ENCODE peak calls at places on chromosomes 16 and 17, in five cellular contexts. One of them, this sample, is unnamed.

GRCh38 chr16:87190288-87191240 is 126.6 kb downstream of the C16orf95 start:
- DNase-seq in colonic mucosa: no peak
- DNase-seq in CD8-positive, alpha-beta T cell: no peak
- DNase-seq in heart left ventricle: no peak
- DNase-seq in thoracic aorta: no peak
- DNase-seq in this sample: no peak

GRCh38 chr16:78704421-78704820 is 605.0 kb downstream of the WWOX start:
- DNase-seq in heart left ventricle: no peak
- DNase-seq in colonic mucosa: no peak
- DNase-seq in CD8-positive, alpha-beta T cell: no peak
- DNase-seq in thoracic aorta: no peak
- DNase-seq in this sample: no peak

GRCh38 chr16:72989203-72989991 is 58.5 kb downstream of the ZFHX3 start:
- DNase-seq in heart left ventricle: no peak
- DNase-seq in CD8-positive, alpha-beta T cell: no peak
- DNase-seq in colonic mucosa: no peak
- DNase-seq in thoracic aorta: no peak
- DNase-seq in this sample: peak; percentile 41

GRCh38 chr17:17845046-17845775 is 8.4 kb upstream of the SREBF1 start:
- DNase-seq in CD8-positive, alpha-beta T cell: no peak
- DNase-seq in colonic mucosa: no peak
- DNase-seq in heart left ventricle: no peak
- DNase-seq in thoracic aorta: no peak
- DNase-seq in this sample: peak; percentile 70

GRCh38 chr16:79286646-79287423 is 313.7 kb downstream of the MAF start:
- DNase-seq in CD8-positive, alpha-beta T cell: no peak
- DNase-seq in thoracic aorta: no peak
- DNase-seq in heart left ventricle: peak; percentile 40
- DNase-seq in colonic mucosa: peak; percentile 25
- DNase-seq in this sample: peak; percentile 53

GRCh38 chr16:72241930-72242329 is 70.0 kb upstream of the PMFBP1 start:
- DNase-seq in colonic mucosa: peak; percentile 31
- DNase-seq in heart left ventricle: no peak
- DNase-seq in thoracic aorta: no peak
- DNase-seq in CD8-positive, alpha-beta T cell: no peak
- DNase-seq in this sample: no peak

GRCh38 chr16:14366974-14367707 is 262.9 kb downstream of the PARN start:
- DNase-seq in colonic mucosa: no peak
- DNase-seq in heart left ventricle: no peak
- DNase-seq in CD8-positive, alpha-beta T cell: no peak
- DNase-seq in thoracic aorta: no peak
- DNase-seq in this sample: no peak

GRCh38 chr17:75010683-75011406 is 1.6 kb upstream of the MRPL58 start:
- DNase-seq in heart left ventricle: peak; percentile 64
- DNase-seq in colonic mucosa: peak; percentile 60
- DNase-seq in CD8-positive, alpha-beta T cell: no peak
- DNase-seq in thoracic aorta: no peak
- DNase-seq in this sample: no peak

GRCh38 chr16:49556252-49557069 is 182.9 kb downstream of the C16orf78 start:
- DNase-seq in colonic mucosa: no peak
- DNase-seq in thoracic aorta: no peak
- DNase-seq in heart left ventricle: no peak
- DNase-seq in CD8-positive, alpha-beta T cell: no peak
- DNase-seq in this sample: no peak

GRCh38 chr17:80848449-80849102 is 143.1 kb upstream of the CHMP6 start:
- DNase-seq in thoracic aorta: no peak
- DNase-seq in CD8-positive, alpha-beta T cell: no peak
- DNase-seq in heart left ventricle: no peak
- DNase-seq in colonic mucosa: no peak
- DNase-seq in this sample: peak; percentile 44

GRCh38 chr17:77651983-77652382 is 306.5 kb upstream of the TNRC6C start:
- DNase-seq in CD8-positive, alpha-beta T cell: no peak
- DNase-seq in colonic mucosa: no peak
- DNase-seq in heart left ventricle: no peak
- DNase-seq in thoracic aorta: no peak
- DNase-seq in this sample: no peak

GRCh38 chr16:324451-325334 is 27.8 kb downstream of the AXIN1 start:
- DNase-seq in heart left ventricle: peak; percentile 37
- DNase-seq in colonic mucosa: peak; percentile 40
- DNase-seq in thoracic aorta: no peak
- DNase-seq in CD8-positive, alpha-beta T cell: peak; percentile 57
- DNase-seq in this sample: no peak

GRCh38 chr16:84725481-84726078 is 25.8 kb downstream of the USP10 start:
- DNase-seq in heart left ventricle: no peak
- DNase-seq in colonic mucosa: no peak
- DNase-seq in CD8-positive, alpha-beta T cell: no peak
- DNase-seq in thoracic aorta: no peak
- DNase-seq in this sample: no peak

GRCh38 chr16:49023095-49023494 is 258.5 kb downstream of the CBLN1 start:
- DNase-seq in heart left ventricle: no peak
- DNase-seq in colonic mucosa: no peak
- DNase-seq in CD8-positive, alpha-beta T cell: no peak
- DNase-seq in thoracic aorta: no peak
- DNase-seq in this sample: no peak

GRCh38 chr17:28071179-28071578 is 28.7 kb downstream of the NLK start:
- DNase-seq in thoracic aorta: no peak
- DNase-seq in heart left ventricle: no peak
- DNase-seq in CD8-positive, alpha-beta T cell: no peak
- DNase-seq in colonic mucosa: no peak
- DNase-seq in this sample: no peak
- H3K9me3 ChIP-seq in thoracic aorta: peaks cover 9% of the 10 kb centered on the region
- H3K9me3 ChIP-seq in heart left ventricle: peaks cover 18% of the 10 kb centered on the region
- H3K9me3 ChIP-seq in CD8-positive, alpha-beta T cell: no peaks in the 10 kb centered on the region
- H3K9me3 ChIP-seq in colonic mucosa: no peaks in the 10 kb centered on the region
- H3K9me3 ChIP-seq in this sample: no peaks in the 10 kb centered on the region

GRCh38 chr16:22977294-22977697 is 163.3 kb downstream of the HS3ST2 start:
- DNase-seq in thoracic aorta: no peak
- DNase-seq in colonic mucosa: no peak
- DNase-seq in heart left ventricle: no peak
- DNase-seq in CD8-positive, alpha-beta T cell: no peak
- DNase-seq in this sample: no peak
- TF ChIP-seq CTCF in thoracic aorta: no peak
- TF ChIP-seq CTCF in colonic mucosa: no peak
- TF ChIP-seq CTCF in heart left ventricle: peak; percentile 41
- TF ChIP-seq CTCF in CD8-positive, alpha-beta T cell: no peak
- TF ChIP-seq CTCF in this sample: no peak

GRCh38 chr17:82993005-82993404 is 86.4 kb upstream of the METRNL start:
- DNase-seq in CD8-positive, alpha-beta T cell: no peak
- DNase-seq in colonic mucosa: no peak
- DNase-seq in thoracic aorta: no peak
- DNase-seq in heart left ventricle: no peak
- DNase-seq in this sample: no peak
- H3K9me3 ChIP-seq in CD8-positive, alpha-beta T cell: no peaks in the 10 kb centered on the region
- H3K9me3 ChIP-seq in colonic mucosa: no peaks in the 10 kb centered on the region
- H3K9me3 ChIP-seq in thoracic aorta: no peaks in the 10 kb centered on the region
- H3K9me3 ChIP-seq in heart left ventricle: peaks cover 23% of the 10 kb centered on the region
- H3K9me3 ChIP-seq in this sample: peaks cover 10% of the 10 kb centered on the region

GRCh38 chr16:83390759-83391158 is 417.0 kb upstream of the HSBP1 start:
- DNase-seq in CD8-positive, alpha-beta T cell: no peak
- DNase-seq in thoracic aorta: no peak
- DNase-seq in colonic mucosa: no peak
- DNase-seq in heart left ventricle: no peak
- DNase-seq in this sample: no peak

GRCh38 chr16:83392743-83393142 is 415.0 kb upstream of the HSBP1 start:
- DNase-seq in CD8-positive, alpha-beta T cell: no peak
- DNase-seq in colonic mucosa: no peak
- DNase-seq in thoracic aorta: no peak
- DNase-seq in heart left ventricle: no peak
- DNase-seq in this sample: no peak

GRCh38 chr16:83397601-83398000 is 410.2 kb upstream of the HSBP1 start:
- DNase-seq in thoracic aorta: no peak
- DNase-seq in heart left ventricle: no peak
- DNase-seq in colonic mucosa: no peak
- DNase-seq in CD8-positive, alpha-beta T cell: no peak
- DNase-seq in this sample: no peak

GRCh38 chr16:83389751-83390150 is 418.0 kb upstream of the HSBP1 start:
- DNase-seq in CD8-positive, alpha-beta T cell: no peak
- DNase-seq in thoracic aorta: no peak
- DNase-seq in heart left ventricle: no peak
- DNase-seq in colonic mucosa: no peak
- DNase-seq in this sample: no peak

GRCh38 chr16:83393196-83393981 is 414.4 kb upstream of the HSBP1 start:
- DNase-seq in CD8-positive, alpha-beta T cell: no peak
- DNase-seq in heart left ventricle: no peak
- DNase-seq in colonic mucosa: no peak
- DNase-seq in thoracic aorta: peak; percentile 14
- DNase-seq in this sample: no peak
- TF ChIP-seq CTCF in CD8-positive, alpha-beta T cell: no peak
- TF ChIP-seq CTCF in heart left ventricle: no peak
- TF ChIP-seq CTCF in colonic mucosa: no peak
- TF ChIP-seq CTCF in thoracic aorta: no peak
- TF ChIP-seq CTCF in this sample: no peak

DNA sequence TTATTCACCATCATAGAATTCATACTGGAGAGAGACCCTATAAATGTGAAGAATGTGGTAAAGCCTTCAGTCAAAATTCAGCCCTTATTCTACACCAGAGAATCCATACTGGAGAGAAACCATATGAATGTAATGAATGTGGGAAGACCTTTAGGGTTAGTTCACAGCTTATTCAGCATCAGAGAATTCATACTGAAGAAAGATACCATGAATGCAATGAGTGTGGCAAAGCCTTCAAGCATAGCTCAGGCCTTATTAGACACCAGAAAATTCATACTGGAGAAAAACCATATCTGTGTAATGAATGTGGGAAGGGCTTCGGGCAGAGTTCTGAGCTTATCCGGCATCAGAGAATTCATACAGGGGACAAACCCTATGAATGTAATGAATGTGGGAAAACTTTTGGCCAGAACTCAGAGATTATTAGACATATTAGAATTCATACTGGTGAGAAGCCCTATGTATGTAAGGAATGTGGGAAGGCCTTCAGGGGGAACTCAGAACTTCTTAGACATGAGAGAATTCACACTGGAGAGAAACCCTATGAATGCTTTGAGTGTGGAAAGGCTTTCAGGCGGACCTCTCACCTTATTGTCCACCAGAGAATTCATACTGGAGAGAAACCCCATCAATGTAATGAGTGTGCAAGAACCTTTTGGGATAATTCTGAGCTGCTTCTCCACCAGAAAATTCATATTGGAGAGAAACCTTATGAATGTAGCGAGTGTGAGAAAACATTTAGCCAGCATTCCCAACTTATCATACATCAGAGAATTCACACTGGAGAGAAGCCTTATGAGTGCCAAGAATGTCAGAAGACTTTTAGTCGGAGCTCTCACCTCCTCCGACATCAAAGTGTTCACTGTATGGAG is 14.1 kb downstream of the ZFP3 start:
- DNase-seq in thoracic aorta: no peak
- DNase-seq in CD8-positive, alpha-beta T cell: no peak
- DNase-seq in heart left ventricle: no peak
- DNase-seq in colonic mucosa: no peak
- DNase-seq in this sample: no peak
- H3K9me3 ChIP-seq in thoracic aorta: peaks cover 96% of the 10 kb centered on the region
- H3K9me3 ChIP-seq in CD8-positive, alpha-beta T cell: peaks cover 69% of the 10 kb centered on the region
- H3K9me3 ChIP-seq in heart left ventricle: peaks cover 93% of the 10 kb centered on the region
- H3K9me3 ChIP-seq in colonic mucosa: peaks cover 35% of the 10 kb centered on the region
- H3K9me3 ChIP-seq in this sample: peaks cover 90% of the 10 kb centered on the region

GRCh38 chr16:2529061-2529931 is 1.9 kb downstream of the CEMP1 start:
- DNase-seq in CD8-positive, alpha-beta T cell: no peak
- DNase-seq in thoracic aorta: no peak
- DNase-seq in heart left ventricle: no peak
- DNase-seq in colonic mucosa: no peak
- DNase-seq in this sample: no peak

GRCh38 chr16:2528161-2529060 is 2.8 kb downstream of the CEMP1 start:
- DNase-seq in thoracic aorta: no peak
- DNase-seq in heart left ventricle: no peak
- DNase-seq in CD8-positive, alpha-beta T cell: no peak
- DNase-seq in colonic mucosa: no peak
- DNase-seq in this sample: no peak

GRCh38 chr16:2530629-2531318 is 434 bp downstream of the CEMP1 start:
- DNase-seq in heart left ventricle: no peak
- DNase-seq in CD8-positive, alpha-beta T cell: no peak
- DNase-seq in colonic mucosa: peak; percentile 24
- DNase-seq in thoracic aorta: no peak
- DNase-seq in this sample: no peak

GRCh38 chr16:2531371-2531695 is at the start of gene CEMP1:
- DNase-seq in thoracic aorta: no peak
- DNase-seq in CD8-positive, alpha-beta T cell: no peak
- DNase-seq in heart left ventricle: no peak
- DNase-seq in colonic mucosa: no peak
- DNase-seq in this sample: no peak

GRCh38 chr16:2529961-2530628 is 1.1 kb downstream of the CEMP1 start:
- DNase-seq in thoracic aorta: no peak
- DNase-seq in colonic mucosa: no peak
- DNase-seq in heart left ventricle: no peak
- DNase-seq in CD8-positive, alpha-beta T cell: no peak
- DNase-seq in this sample: no peak
- TF ChIP-seq CTCF in thoracic aorta: no peak
- TF ChIP-seq CTCF in colonic mucosa: no peak
- TF ChIP-seq CTCF in heart left ventricle: no peak
- TF ChIP-seq CTCF in CD8-positive, alpha-beta T cell: no peak
- TF ChIP-seq CTCF in this sample: no peak

This sample was measured in upper lobe of left lung.